ENCODE peak calls at places on chromosome 5, in seven cellular contexts. T, C, H, K, I, O and M are unnamed samples.

GRCh38 chr5:417765-418559 is 25.0 kb upstream of the EXOC3 start:
- DNase-seq in T (no peak), C (no peak), H (no peak), K (no peak), I (no peak), O (no peak), M (no peak)

GRCh38 chr5:96254980-96255681 is 177.9 kb downstream of the PCSK1 start:
- DNase-seq in T (no peak), C (peak), H (no peak), K (peak), I (no peak), O (peak), M (no peak)

GRCh38 chr5:9558319-9558965 is 12.6 kb upstream of the SEMA5A start:
- DNase-seq in T (no peak), C (no peak), H (no peak), K (no peak), I (no peak), O (no peak), M (no peak)

GRCh38 chr5:176994460-176995121 is 12.0 kb downstream of the UIMC1 start:
- DNase-seq in T (peak), C (no peak), H (peak), K (peak), I (peak), O (no peak), M (peak)

GRCh38 chr5:141250576-141250975 is 5.4 kb downstream of the PCDHB15 start:
- DNase-seq in T (no peak), C (no peak), H (no peak), K (no peak), I (peak), O (no peak), M (no peak)

GRCh38 chr5:91244380-91245073 is 138.6 kb downstream of the ARRDC3 start:
- DNase-seq in T (no peak), C (no peak), H (no peak), K (no peak), I (no peak), O (no peak), M (no peak)

GRCh38 chr5:24906689-24907088 is 261.9 kb upstream of the CDH10 start:
- DNase-seq in T (no peak), C (no peak), H (no peak), K (no peak), I (no peak), O (no peak), M (no peak)

GRCh38 chr5:43619380-43619779 is 16.4 kb downstream of the NNT start:
- DNase-seq in T (no peak), C (no peak), H (no peak), K (peak), I (no peak), O (no peak), M (no peak)

DNA sequence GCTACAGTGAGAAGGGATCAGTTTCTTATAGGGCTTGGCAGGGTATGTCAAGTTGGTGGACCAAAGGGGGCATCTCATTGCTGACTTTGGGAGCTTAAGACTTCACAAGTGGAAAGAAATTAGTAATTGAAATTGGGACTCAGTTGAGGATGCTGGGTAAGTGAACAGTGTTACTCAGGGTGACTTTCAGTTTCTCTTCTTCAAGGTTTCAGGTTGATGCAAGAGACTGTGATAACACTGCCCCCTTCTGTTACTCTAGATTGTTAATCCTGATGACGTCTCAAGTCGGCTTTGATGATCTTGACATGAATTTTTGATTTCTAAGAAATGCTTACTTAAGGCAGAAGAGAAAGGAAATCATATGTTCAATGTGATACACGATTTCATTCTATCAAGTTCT is 21.3 kb downstream of the KCTD16 start:
- DNase-seq in T (no peak), C (no peak), H (peak), K (peak), I (peak), O (no peak), M (peak)
- H3K4me3 ChIP-seq in T (no peak), C (no peak), H (peak), K (peak), I (peak), O (no peak), M (no peak)

GRCh38 chr5:12292610-12293204 is 388.5 kb upstream of the CTNND2 start:
- DNase-seq in T (no peak), C (no peak), H (no peak), K (no peak), I (peak), O (no peak), M (peak)
- TF ChIP-seq CTCF in T (no peak), C (no peak), H (no peak), K (no peak), I (peak), O (no peak), M (peak)

GRCh38 chr5:6949230-6949629 is 236.0 kb downstream of the TENT4A start:
- DNase-seq in T (no peak), C (no peak), H (no peak), K (no peak), I (no peak), O (no peak), M (no peak)
- H3K4me3 ChIP-seq in T (no peak), C (no peak), H (no peak), K (no peak), I (no peak), O (no peak), M (no peak)

GRCh38 chr5:159890141-159890540 is 26.1 kb upstream of the ADRA1B start:
- DNase-seq in T (no peak), C (no peak), H (no peak), K (no peak), I (no peak), O (no peak), M (no peak)

GRCh38 chr5:159897786-159898393 is 18.4 kb upstream of the ADRA1B start:
- DNase-seq in T (no peak), C (no peak), H (no peak), K (no peak), I (no peak), O (no peak), M (no peak)

GRCh38 chr5:159893020-159893695 is 23.1 kb upstream of the ADRA1B start:
- DNase-seq in T (no peak), C (no peak), H (no peak), K (no peak), I (no peak), O (no peak), M (no peak)

GRCh38 chr5:159891371-159891770 is 24.9 kb upstream of the ADRA1B start:
- DNase-seq in T (no peak), C (no peak), H (no peak), K (no peak), I (no peak), O (no peak), M (no peak)

DNA sequence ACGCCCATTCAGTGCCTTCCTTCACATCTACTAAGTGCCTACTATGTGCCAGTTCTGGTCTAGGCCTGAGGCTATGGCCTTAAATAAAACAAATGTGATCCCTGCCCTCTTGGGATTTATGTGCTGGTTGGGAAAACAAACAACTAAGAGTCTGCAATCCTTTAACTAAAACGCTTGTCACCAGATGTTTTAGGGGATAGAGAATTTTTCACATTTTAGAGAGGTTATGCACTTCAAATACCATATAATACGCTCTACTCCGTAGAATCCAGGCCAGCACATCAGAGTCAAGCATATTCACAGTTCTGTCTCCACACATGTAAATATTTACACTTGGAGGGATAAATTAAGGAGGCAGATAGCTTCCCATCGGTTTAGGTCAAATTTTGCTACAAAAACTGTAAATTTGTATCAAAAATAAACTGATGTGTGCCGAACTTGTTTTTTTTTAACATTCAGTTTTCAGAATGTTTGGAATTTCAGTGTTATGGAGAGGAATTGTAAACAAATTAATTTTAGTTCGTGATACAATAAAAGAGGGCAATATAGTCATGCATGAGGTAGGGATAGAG is 22.0 kb upstream of the ADRA1B start:
- DNase-seq in T (no peak), C (peak), H (no peak), K (no peak), I (no peak), O (peak), M (no peak)
- TF ChIP-seq CTCF in T (no peak), C (no peak), H (no peak), K (no peak), I (no peak), O (no peak), M (no peak)

GRCh38 chr5:130836729-130837660 is 328.1 kb downstream of the HINT1 start:
- DNase-seq in T (no peak), C (no peak), H (no peak), K (peak), I (no peak), O (no peak), M (peak)
- H3K4me3 ChIP-seq in T (peak), C (no peak), H (no peak), K (peak), I (peak), O (no peak), M (peak)

GRCh38 chr5:7742241-7742656 is 108.7 kb downstream of the CFAP90 start:
- DNase-seq in T (no peak), C (no peak), H (no peak), K (no peak), I (no peak), O (no peak), M (no peak)

GRCh38 chr5:7741415-7742065 is 109.4 kb downstream of the CFAP90 start:
- DNase-seq in T (no peak), C (no peak), H (no peak), K (no peak), I (no peak), O (no peak), M (no peak)

GRCh38 chr5:7747728-7748127 is 103.2 kb downstream of the CFAP90 start:
- DNase-seq in T (no peak), C (no peak), H (no peak), K (no peak), I (no peak), O (no peak), M (no peak)

DNA sequence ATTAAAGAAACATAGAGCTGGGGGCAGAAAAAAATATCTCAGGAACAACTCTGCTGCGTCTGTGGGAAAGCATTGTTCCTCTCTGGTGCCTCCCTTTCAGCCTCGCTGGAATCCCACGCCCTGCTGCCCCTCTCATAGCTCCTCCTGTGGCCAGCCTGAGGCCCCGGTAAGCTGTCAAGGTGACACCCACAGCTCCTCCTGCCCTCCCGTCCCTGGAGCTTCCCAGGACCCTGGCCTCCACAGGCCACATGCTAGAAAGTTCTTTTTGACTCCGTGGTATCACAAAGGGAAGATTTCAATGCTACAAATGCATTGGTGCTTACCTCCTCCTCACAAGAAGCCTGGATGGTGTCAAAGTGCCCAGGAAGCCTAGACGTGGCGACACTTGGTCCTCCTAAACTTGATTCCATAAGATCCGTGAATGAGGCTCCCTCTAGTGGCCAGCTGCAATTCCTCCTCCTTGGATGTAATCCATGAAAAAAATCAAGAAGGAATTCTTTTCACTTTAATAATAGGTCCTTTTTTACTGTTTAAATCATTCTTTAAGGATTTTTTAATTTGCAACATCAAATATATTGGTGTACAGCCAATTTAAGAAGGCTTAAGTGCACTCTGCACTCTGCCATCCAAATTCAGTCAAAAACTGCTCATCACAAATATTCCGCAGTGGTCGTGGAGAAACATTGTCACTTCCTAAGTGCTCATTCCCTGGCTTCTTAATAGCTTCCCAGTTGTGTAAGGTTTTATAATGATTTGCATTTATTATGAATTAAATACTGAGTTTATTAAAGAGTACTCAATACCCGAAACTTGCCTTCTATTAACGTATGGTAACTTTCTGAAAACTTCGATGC is 104.8 kb downstream of the CFAP90 start:
- DNase-seq in T (no peak), C (peak), H (no peak), K (peak), I (peak), O (peak), M (peak)
- TF ChIP-seq CTCF in T (peak), C (peak), H (peak), K (peak), I (peak), O (peak), M (peak)